ENCODE peak calls at places on chromosomes 2 and 18, in seven cellular contexts. One of them, this sample, is unnamed. For H3K4me1, the result is how much of the 10 kb centered on the place peaks cover.

GRCh38 chr2:236499691-236500573 is 69.7 kb upstream of the ACKR3 start:
- DNase-seq in A549: no peak
- DNase-seq in lower lobe of right lung: no peak
- DNase-seq in IMR-90: no peak
- DNase-seq in A673: no peak
- DNase-seq in adrenal gland: no peak
- DNase-seq in psoas muscle: no peak
- DNase-seq in this sample: no peak

GRCh38 chr2:175310813-175311504 is 129.4 kb upstream of the ATP5MC3 start:
- DNase-seq in A673: no peak
- DNase-seq in A549: no peak
- DNase-seq in lower lobe of right lung: no peak
- DNase-seq in psoas muscle: no peak
- DNase-seq in IMR-90: no peak
- DNase-seq in adrenal gland: no peak
- DNase-seq in this sample: no peak

GRCh38 chr2:168450752-168451151 is 5.3 kb upstream of the CERS6 start:
- DNase-seq in A549: no peak
- DNase-seq in adrenal gland: no peak
- DNase-seq in lower lobe of right lung: no peak
- DNase-seq in IMR-90: no peak
- DNase-seq in psoas muscle: no peak
- DNase-seq in A673: no peak
- DNase-seq in this sample: no peak

GRCh38 chr2:31207790-31208189 is 9.5 kb downstream of the CAPN14 start:
- DNase-seq in psoas muscle: no peak
- DNase-seq in adrenal gland: no peak
- DNase-seq in A673: no peak
- DNase-seq in lower lobe of right lung: no peak
- DNase-seq in IMR-90: no peak
- DNase-seq in A549: no peak
- DNase-seq in this sample: no peak

GRCh38 chr2:108182489-108182888 is 57.3 kb upstream of the SULT1C3 start:
- DNase-seq in A673: peak
- DNase-seq in lower lobe of right lung: no peak
- DNase-seq in A549: no peak
- DNase-seq in psoas muscle: no peak
- DNase-seq in IMR-90: no peak
- DNase-seq in adrenal gland: no peak
- DNase-seq in this sample: no peak

GRCh38 chr2:169661263-169661662 is 32.9 kb downstream of the CFAP210 start:
- DNase-seq in IMR-90: no peak
- DNase-seq in A673: no peak
- DNase-seq in lower lobe of right lung: no peak
- DNase-seq in psoas muscle: no peak
- DNase-seq in A549: no peak
- DNase-seq in adrenal gland: no peak
- DNase-seq in this sample: no peak

GRCh38 chr2:44707945-44708645 is 233.4 kb upstream of the SIX3 start:
- DNase-seq in adrenal gland: no peak
- DNase-seq in lower lobe of right lung: no peak
- DNase-seq in psoas muscle: no peak
- DNase-seq in IMR-90: no peak
- DNase-seq in A673: peak
- DNase-seq in A549: no peak
- DNase-seq in this sample: no peak

GRCh38 chr2:159617080-159617479 is 732 bp upstream of the BAZ2B start:
- DNase-seq in psoas muscle: no peak
- DNase-seq in lower lobe of right lung: no peak
- DNase-seq in A549: no peak
- DNase-seq in IMR-90: no peak
- DNase-seq in A673: no peak
- DNase-seq in adrenal gland: no peak
- DNase-seq in this sample: no peak

GRCh38 chr2:60794271-60794863 is 38.3 kb downstream of the PAPOLG start:
- DNase-seq in adrenal gland: no peak
- DNase-seq in A673: peak
- DNase-seq in IMR-90: peak
- DNase-seq in A549: peak
- DNase-seq in lower lobe of right lung: no peak
- DNase-seq in psoas muscle: no peak
- DNase-seq in this sample: no peak

GRCh38 chr18:51137891-51138290 is 59.6 kb downstream of the MEX3C start:
- DNase-seq in lower lobe of right lung: no peak
- DNase-seq in A673: no peak
- DNase-seq in A549: no peak
- DNase-seq in adrenal gland: no peak
- DNase-seq in psoas muscle: no peak
- DNase-seq in IMR-90: no peak
- DNase-seq in this sample: no peak

GRCh38 chr18:36546876-36547275 is 249.4 kb downstream of the FHOD3 start:
- DNase-seq in A549: no peak
- DNase-seq in IMR-90: no peak
- DNase-seq in A673: no peak
- DNase-seq in lower lobe of right lung: no peak
- DNase-seq in psoas muscle: no peak
- DNase-seq in adrenal gland: no peak
- DNase-seq in this sample: no peak

GRCh38 chr2:42974697-42975357 is 182.4 kb upstream of the HAAO start:
- DNase-seq in IMR-90: peak
- DNase-seq in psoas muscle: peak
- DNase-seq in A673: peak
- DNase-seq in A549: peak
- DNase-seq in adrenal gland: peak
- DNase-seq in lower lobe of right lung: peak
- DNase-seq in this sample: peak

GRCh38 chr2:242064364-242065250 is 195.1 kb downstream of the RTP5 start:
- DNase-seq in A549: no peak
- DNase-seq in IMR-90: no peak
- DNase-seq in A673: no peak
- DNase-seq in adrenal gland: no peak
- DNase-seq in psoas muscle: no peak
- DNase-seq in lower lobe of right lung: no peak
- DNase-seq in this sample: no peak
- H3K27ac ChIP-seq in A549: no peak
- H3K27ac ChIP-seq in IMR-90: no peak
- H3K27ac ChIP-seq in A673: no peak
- H3K27ac ChIP-seq in adrenal gland: no peak
- H3K27ac ChIP-seq in psoas muscle: no peak
- H3K27ac ChIP-seq in lower lobe of right lung: no peak
- H3K27ac ChIP-seq in this sample: no peak

DNA sequence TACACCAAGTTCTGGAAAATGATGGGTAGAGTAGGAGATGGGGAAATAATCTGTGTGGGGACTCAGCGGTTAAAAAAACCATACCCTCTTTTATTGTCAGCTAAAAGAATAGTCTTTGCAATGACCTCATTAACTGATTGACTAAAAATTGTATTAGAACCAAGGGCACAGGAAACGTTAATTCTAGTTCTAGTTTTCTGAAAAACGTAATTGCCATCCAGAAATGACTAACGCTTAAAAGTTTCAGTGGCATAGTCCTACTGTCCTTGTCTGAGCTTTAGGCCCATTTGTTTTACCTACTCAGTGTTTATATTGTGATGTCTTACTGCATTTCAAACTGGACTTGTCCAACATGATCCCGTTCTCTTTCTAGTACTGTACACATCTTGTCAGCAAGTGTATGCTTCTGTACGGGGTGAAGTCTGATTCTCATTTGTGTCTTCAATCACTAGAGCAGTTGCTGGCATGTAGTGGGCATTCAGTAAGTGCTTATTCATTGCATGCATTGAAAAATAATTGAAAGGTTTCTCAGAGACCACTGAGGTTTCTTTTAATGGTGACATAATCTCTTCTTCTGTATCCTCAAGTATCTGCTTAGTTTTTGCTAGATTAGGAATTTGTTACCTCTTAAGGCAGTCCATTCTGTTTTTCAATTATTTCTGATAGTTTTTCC is 81.5 kb downstream of the ZNF407 start:
- DNase-seq in psoas muscle: no peak
- DNase-seq in A673: no peak
- DNase-seq in A549: no peak
- DNase-seq in IMR-90: no peak
- DNase-seq in adrenal gland: no peak
- DNase-seq in lower lobe of right lung: no peak
- DNase-seq in this sample: no peak
- H3K4me1 ChIP-seq in psoas muscle: under half
- H3K4me1 ChIP-seq in A673: under half
- H3K4me1 ChIP-seq in A549: under half
- H3K4me1 ChIP-seq in IMR-90: under half
- H3K4me1 ChIP-seq in adrenal gland: under half
- H3K4me1 ChIP-seq in lower lobe of right lung: under half
- H3K4me1 ChIP-seq in this sample: under half

GRCh38 chr18:63237911-63238710 is 81.5 kb downstream of the BCL2 start:
- DNase-seq in lower lobe of right lung: no peak
- DNase-seq in psoas muscle: peak
- DNase-seq in adrenal gland: peak
- DNase-seq in A549: peak
- DNase-seq in IMR-90: peak
- DNase-seq in A673: peak
- DNase-seq in this sample: no peak
- H3K4me3 ChIP-seq in lower lobe of right lung: no peak
- H3K4me3 ChIP-seq in psoas muscle: peak
- H3K4me3 ChIP-seq in adrenal gland: no peak
- H3K4me3 ChIP-seq in A549: peak
- H3K4me3 ChIP-seq in IMR-90: peak
- H3K4me3 ChIP-seq in A673: no peak
- H3K4me3 ChIP-seq in this sample: peak

GRCh38 chr2:37856101-37856751 is 68.9 kb upstream of the RMDN2 start:
- DNase-seq in A549: no peak
- DNase-seq in psoas muscle: no peak
- DNase-seq in IMR-90: no peak
- DNase-seq in adrenal gland: no peak
- DNase-seq in lower lobe of right lung: no peak
- DNase-seq in A673: no peak
- DNase-seq in this sample: no peak

GRCh38 chr2:37857485-37858196 is 67.4 kb upstream of the RMDN2 start:
- DNase-seq in IMR-90: peak
- DNase-seq in psoas muscle: no peak
- DNase-seq in A549: no peak
- DNase-seq in A673: no peak
- DNase-seq in lower lobe of right lung: no peak
- DNase-seq in adrenal gland: no peak
- DNase-seq in this sample: no peak

GRCh38 chr2:37854676-37855282 is 70.3 kb upstream of the RMDN2 start:
- DNase-seq in psoas muscle: no peak
- DNase-seq in IMR-90: no peak
- DNase-seq in A673: no peak
- DNase-seq in A549: no peak
- DNase-seq in lower lobe of right lung: no peak
- DNase-seq in adrenal gland: no peak
- DNase-seq in this sample: no peak

GRCh38 chr2:37858197-37858711 is 66.8 kb upstream of the RMDN2 start:
- DNase-seq in IMR-90: peak
- DNase-seq in lower lobe of right lung: no peak
- DNase-seq in A549: no peak
- DNase-seq in adrenal gland: no peak
- DNase-seq in A673: no peak
- DNase-seq in psoas muscle: no peak
- DNase-seq in this sample: peak

GRCh38 chr2:37855283-37856041 is 69.6 kb upstream of the RMDN2 start:
- DNase-seq in A673: no peak
- DNase-seq in lower lobe of right lung: peak
- DNase-seq in psoas muscle: peak
- DNase-seq in IMR-90: no peak
- DNase-seq in adrenal gland: no peak
- DNase-seq in A549: no peak
- DNase-seq in this sample: no peak
- H3K27ac ChIP-seq in A673: no peak
- H3K27ac ChIP-seq in lower lobe of right lung: peak
- H3K27ac ChIP-seq in psoas muscle: peak
- H3K27ac ChIP-seq in IMR-90: peak
- H3K27ac ChIP-seq in adrenal gland: peak
- H3K27ac ChIP-seq in A549: no peak
- H3K27ac ChIP-seq in this sample: peak

DNA sequence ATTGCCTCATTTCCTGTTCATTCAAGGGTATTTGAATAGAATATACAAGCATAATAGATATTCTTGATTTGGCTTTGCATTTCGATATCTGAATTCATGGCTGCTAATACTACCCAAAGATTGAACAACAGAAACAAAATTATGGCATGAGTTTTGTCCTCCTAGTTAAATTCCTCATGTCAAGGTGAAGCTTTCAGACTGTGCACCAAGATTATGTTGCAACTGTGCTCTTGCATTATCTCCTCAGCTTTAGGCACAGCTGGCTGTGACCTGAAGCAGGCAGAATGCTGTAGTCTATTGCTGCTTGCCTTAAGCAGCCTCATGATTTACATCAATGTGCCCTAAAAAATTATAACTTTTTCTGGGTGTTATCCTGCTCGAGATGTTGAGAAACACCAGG is 13.4 kb upstream of the TMX3 start:
- DNase-seq in IMR-90: no peak
- DNase-seq in adrenal gland: no peak
- DNase-seq in lower lobe of right lung: no peak
- DNase-seq in A549: no peak
- DNase-seq in psoas muscle: no peak
- DNase-seq in A673: peak
- DNase-seq in this sample: no peak
- H3K4me1 ChIP-seq in IMR-90: under half
- H3K4me1 ChIP-seq in adrenal gland: under half
- H3K4me1 ChIP-seq in lower lobe of right lung: under half
- H3K4me1 ChIP-seq in A549: under half
- H3K4me1 ChIP-seq in psoas muscle: under half
- H3K4me1 ChIP-seq in A673: under half
- H3K4me1 ChIP-seq in this sample: under half

GRCh38 chr18:33576999-33577687 is 876 bp upstream of the ASXL3 start:
- DNase-seq in psoas muscle: no peak
- DNase-seq in IMR-90: no peak
- DNase-seq in adrenal gland: no peak
- DNase-seq in A549: no peak
- DNase-seq in A673: no peak
- DNase-seq in lower lobe of right lung: no peak
- DNase-seq in this sample: no peak
- H3K4me3 ChIP-seq in psoas muscle: peak
- H3K4me3 ChIP-seq in IMR-90: peak
- H3K4me3 ChIP-seq in adrenal gland: no peak
- H3K4me3 ChIP-seq in A549: no peak
- H3K4me3 ChIP-seq in A673: peak
- H3K4me3 ChIP-seq in lower lobe of right lung: peak
- H3K4me3 ChIP-seq in this sample: peak

This sample was measured in aorta.